ENCODE peak calls at places on chromosomes 3 and 15, in eight cellular contexts. R, J, K, S, O, Q, A and W are unnamed samples.

GRCh38 chr15:70757627-70758026 is 5.7 kb downstream of the UACA start:
- DNase-seq in R (no peak), J (no peak), K (no peak), S (no peak), O (no peak), Q (no peak), A (no peak), W (no peak)

GRCh38 chr3:185268194-185268809 is 14.5 kb upstream of the EHHADH start:
- DNase-seq in R (no peak), J (no peak), K (no peak), S (no peak), O (no peak), Q (no peak), A (no peak), W (no peak)

GRCh38 chr15:78983146-78983918 is 38.5 kb upstream of the CTSH start:
- DNase-seq in R (no peak), J (no peak), K (no peak), S (no peak), O (no peak), Q (no peak), A (no peak), W (no peak)

GRCh38 chr15:90265271-90266060 is at the start of gene NGRN:
- DNase-seq in R (peak; percentile 88), J (peak; percentile 68), K (peak; percentile 90), S (peak; percentile 82), O (peak; percentile 95), Q (peak; percentile 95), A (peak; percentile 89), W (peak; percentile 89)

GRCh38 chr3:124599779-124600693 is 130.2 kb upstream of the UMPS start:
- DNase-seq in R (no peak), J (peak; percentile 16), K (no peak), S (no peak), O (peak; percentile 55), Q (peak; percentile 38), A (peak; percentile 53), W (no peak)

GRCh38 chr3:150083653-150084037 is 113.0 kb upstream of the PFN2 start:
- DNase-seq in R (peak; percentile 56), J (no peak), K (no peak), S (no peak), O (peak; percentile 14), Q (peak; percentile 75), A (peak; percentile 30), W (no peak)

GRCh38 chr15:92616621-92617179 is 38.9 kb downstream of the FAM174B start:
- DNase-seq in R (no peak), J (no peak), K (no peak), S (no peak), O (no peak), Q (no peak), A (no peak), W (no peak)

GRCh38 chr3:55955891-55956477 is 468.9 kb upstream of the WNT5A start:
- DNase-seq in R (peak; percentile 42), J (no peak), K (no peak), S (no peak), O (no peak), Q (no peak), A (no peak), W (no peak)

GRCh38 chr3:161251716-161252115 is 30.6 kb downstream of the NMD3 start:
- DNase-seq in R (no peak), J (no peak), K (no peak), S (no peak), O (no peak), Q (no peak), A (no peak), W (no peak)

GRCh38 chr3:182947892-182948291 is 32.4 kb downstream of the DCUN1D1 start:
- DNase-seq in R (no peak), J (no peak), K (no peak), S (no peak), O (no peak), Q (no peak), A (peak; percentile 16), W (no peak)

GRCh38 chr15:35182841-35183479 is 97.9 kb upstream of the NANOGP8 start:
- DNase-seq in R (no peak), J (no peak), K (no peak), S (peak; percentile 82), O (no peak), Q (no peak), A (no peak), W (no peak)

GRCh38 chr3:99111235-99111634 is 209.7 kb upstream of the DCBLD2 start:
- DNase-seq in R (no peak), J (no peak), K (no peak), S (no peak), O (no peak), Q (peak; percentile 1), A (no peak), W (no peak)

GRCh38 chr3:11055496-11055895 is 62.9 kb downstream of the SLC6A1 start:
- DNase-seq in R (no peak), J (no peak), K (no peak), S (no peak), O (no peak), Q (no peak), A (no peak), W (no peak)